ENCODE peak calls at places on chromosomes 3 and 15, in nine cellular contexts. X is EH; V is mammary epithelial cell; Y is endothelial cell; S is activated T-cell treated with anti-CD3 and anti-CD28 coated beads, Interleukin-2, amount 50 U/mL, for 72 hours; H is HuH-7.5; G is KG1; Q is GM06990; E is Peyer's patch. F is an unnamed sample.

GRCh38 chr3:118960876-118961275 is 73.8 kb downstream of the IGSF11 start:
- DNase-seq in X (peak), V (no peak), Y (no peak), S (no peak), H (no peak), G (no peak), Q (no peak), E (no peak), F (no peak)

GRCh38 chr15:23866832-23867231 is 179.7 kb upstream of the NDN start:
- DNase-seq in X (no peak), V (no peak), Y (no peak), S (no peak), H (no peak), G (no peak), Q (no peak), E (no peak), F (no peak)

GRCh38 chr3:141174683-141175082 is 56.9 kb upstream of the PXYLP1 start:
- DNase-seq in X (no peak), V (no peak), Y (no peak), S (no peak), H (no peak), G (no peak), Q (no peak), E (no peak), F (no peak)

GRCh38 chr15:90322531-90322930 is 29.6 kb upstream of the ZNF774 start:
- DNase-seq in X (peak), V (no peak), Y (no peak), S (no peak), H (no peak), G (no peak), Q (no peak), E (no peak), F (no peak)

GRCh38 chr15:64288577-64288976 is 67.4 kb downstream of the CSNK1G1 start:
- DNase-seq in X (peak), V (peak), Y (no peak), S (no peak), H (no peak), G (no peak), Q (no peak), E (no peak), F (no peak)

GRCh38 chr3:5411786-5412185 is 224.3 kb downstream of the EDEM1 start:
- DNase-seq in X (no peak), V (no peak), Y (no peak), S (no peak), H (no peak), G (no peak), Q (no peak), E (no peak), F (no peak)

GRCh38 chr15:57395292-57395691 is 19.0 kb downstream of the CGNL1 start:
- DNase-seq in X (peak), V (peak), Y (no peak), S (no peak), H (no peak), G (no peak), Q (peak), E (no peak), F (no peak)

GRCh38 chr3:53485675-53486365 is 8.6 kb upstream of the CACNA1D start:
- DNase-seq in X (no peak), V (no peak), Y (no peak), S (no peak), H (no peak), G (no peak), Q (no peak), E (no peak), F (no peak)

GRCh38 chr15:57537072-57537471 is 54.6 kb upstream of the MYZAP start:
- DNase-seq in X (peak), V (no peak), Y (no peak), S (no peak), H (no peak), G (no peak), Q (no peak), E (no peak), F (no peak)